ENCODE peak calls at places on chromosomes 2 and 18, in six cellular contexts. H is HTR-8/SVneo; O is tibial artery; Z is CD8-positive, alpha-beta memory T cell; C is activated CD8-positive, alpha-beta memory T cell treated with anti-CD3 and anti-CD28 coated beads for 4 hours; R is right cardiac atrium. K is an unnamed sample.

GRCh38 chr2:229243880-229244560 is 27.1 kb downstream of the PID1 start:
- DNase-seq in H (no peak), O (no peak), Z (no peak), C (no peak), R (no peak), K (peak; percentile 61)

GRCh38 chr18:79868811-79869541 is 71.2 kb downstream of the KCNG2 start:
- DNase-seq in H (no peak), O (no peak), Z (no peak), C (no peak), R (no peak), K (no peak)

GRCh38 chr2:48016620-48017019 is 110.3 kb upstream of the FBXO11 start:
- DNase-seq in H (no peak), O (no peak), Z (no peak), C (no peak), R (no peak), K (no peak)

GRCh38 chr18:3579701-3580100 is 129.7 kb downstream of the TGIF1 start:
- DNase-seq in H (peak; percentile 65), O (no peak), Z (no peak), C (no peak), R (no peak), K (peak; percentile 98)

GRCh38 chr18:9319333-9319732 is 15.2 kb upstream of the TWSG1 start:
- DNase-seq in H (no peak), O (no peak), Z (no peak), C (no peak), R (no peak), K (no peak)

GRCh38 chr2:99806758-99807157 is 316.9 kb upstream of the REV1 start:
- DNase-seq in H (peak; percentile 20), O (no peak), Z (no peak), C (no peak), R (no peak), K (peak; percentile 39)

GRCh38 chr2:149908731-149909690 is 321.4 kb upstream of the MMADHC start:
- DNase-seq in H (no peak), O (no peak), Z (no peak), C (no peak), R (no peak), K (peak; percentile 31)

GRCh38 chr18:48627216-48627615 is 88.4 kb downstream of the CTIF start:
- DNase-seq in H (no peak), O (no peak), Z (no peak), C (no peak), R (no peak), K (peak; percentile 45)

GRCh38 chr2:81077396-81077795 is 772.8 kb upstream of the LRRTM1 start:
- DNase-seq in H (no peak), O (no peak), Z (no peak), C (no peak), R (no peak), K (no peak)

GRCh38 chr2:98822301-98823164 is 91.6 kb upstream of the MGAT4A start:
- DNase-seq in H (no peak), O (peak; percentile 35), Z (peak; percentile 48), C (peak; percentile 27), R (peak; percentile 87), K (no peak)

GRCh38 chr2:56749152-56749752 is 565.5 kb downstream of the CCDC85A start:
- DNase-seq in H (peak; percentile 11), O (no peak), Z (no peak), C (no peak), R (no peak), K (peak; percentile 63)

GRCh38 chr2:19125876-19126275 is 232.5 kb downstream of the OSR1 start:
- DNase-seq in H (no peak), O (no peak), Z (no peak), C (no peak), R (no peak), K (no peak)

GRCh38 chr2:188416367-188416766 is 124.7 kb downstream of the GULP1 start:
- DNase-seq in H (no peak), O (no peak), Z (no peak), C (no peak), R (no peak), K (no peak)

GRCh38 chr2:98561018-98561417 is 47.3 kb downstream of the COA5 start:
- DNase-seq in H (no peak), O (no peak), Z (no peak), C (no peak), R (no peak), K (no peak)

GRCh38 chr2:47422560-47422959 is 19.6 kb downstream of the MSH2 start:
- DNase-seq in H (peak; percentile 63), O (no peak), Z (no peak), C (no peak), R (no peak), K (peak; percentile 70)

GRCh38 chr2:88692187-88692586 is 714 bp downstream of the RPIA start:
- DNase-seq in H (peak; percentile 15), O (peak; percentile 39), Z (peak; percentile 11), C (no peak), R (no peak), K (peak; percentile 10)

GRCh38 chr2:173589604-173590277 is 235.1 kb downstream of the CDCA7 start:
- DNase-seq in H (no peak), O (no peak), Z (no peak), C (no peak), R (no peak), K (peak; percentile 38)

GRCh38 chr18:57784034-57784815 is 18.9 kb downstream of the ATP8B1 start:
- DNase-seq in H (no peak), O (no peak), Z (no peak), C (no peak), R (no peak), K (peak; percentile 82)

GRCh38 chr2:56009758-56010534 is 86.4 kb upstream of the EFEMP1 start:
- DNase-seq in H (peak; percentile 40), O (no peak), Z (no peak), C (no peak), R (no peak), K (peak; percentile 66)

GRCh38 chr18:33716061-33716683 is 138.2 kb downstream of the ASXL3 start:
- DNase-seq in H (no peak), O (no peak), Z (no peak), C (no peak), R (no peak), K (no peak)

GRCh38 chr2:164420787-164421186 is 200.5 kb downstream of the GRB14 start:
- DNase-seq in H (no peak), O (no peak), Z (no peak), C (no peak), R (no peak), K (no peak)

GRCh38 chr2:71941731-71942575 is 205.7 kb downstream of the CYP26B1 start:
- DNase-seq in H (no peak), O (no peak), Z (no peak), C (no peak), R (peak; percentile 72), K (no peak)

GRCh38 chr2:217902281-217903141 is 100.3 kb downstream of the TNS1 start:
- DNase-seq in H (no peak), O (peak; percentile 96), Z (no peak), C (no peak), R (peak; percentile 92), K (peak; percentile 71)

GRCh38 chr2:22879009-22879863 is 505.7 kb upstream of the KLHL29 start:
- DNase-seq in H (no peak), O (no peak), Z (no peak), C (no peak), R (no peak), K (no peak)

GRCh38 chr18:79631096-79631507 is 48.5 kb upstream of the CTDP1 start:
- DNase-seq in H (no peak), O (no peak), Z (no peak), C (no peak), R (no peak), K (no peak)

GRCh38 chr2:205053827-205054410 is 508.6 kb downstream of the PARD3B start:
- DNase-seq in H (no peak), O (no peak), Z (no peak), C (no peak), R (no peak), K (no peak)

GRCh38 chr2:217060516-217060915 is 200.7 kb upstream of the TNP1 start:
- DNase-seq in H (no peak), O (no peak), Z (no peak), C (no peak), R (no peak), K (no peak)

GRCh38 chr2:129396980-129397599 is 582.4 kb upstream of the RAB6C start:
- DNase-seq in H (peak; percentile 4), O (no peak), Z (no peak), C (no peak), R (peak; percentile 52), K (peak; percentile 11)